ENCODE peak calls at places on chromosomes 13 and 19, in nine cellular contexts. M is IMR-90, Y is fibroblast of mammary gland, E is lower lobe of right lung, X is mesenteric fat pad, T is left lung, R is EL, I is cardiac fibroblast, D is ELR. F is an unnamed sample.

GRCh38 chr13:74110053-74110452 is 24.2 kb downstream of the KLF12 start:
- DNase-seq in X (no peak), E (no peak), M (no peak), T (no peak), I (no peak), R (no peak), Y (no peak), D (no peak), F (no peak)

GRCh38 chr19:19860756-19861390 is 4.8 kb upstream of the ZNF253 start:
- DNase-seq in D (no peak), I (no peak), E (no peak), R (no peak), T (no peak), Y (no peak), X (no peak), M (no peak), F (peak)

GRCh38 chr13:111337206-111337605 is 16.8 kb downstream of the TEX29 start:
- DNase-seq in Y (peak), I (peak), X (no peak), D (peak), T (no peak), E (no peak), R (peak), M (peak), F (peak)

GRCh38 chr13:111344471-111345191 is 24.2 kb downstream of the TEX29 start:
- DNase-seq in X (no peak), Y (peak), E (peak), M (peak), T (peak), I (peak), D (peak), R (peak), F (peak)

GRCh38 chr13:57633141-57633949 is 1.8 kb downstream of the PCDH17 start:
- DNase-seq in X (peak), T (peak), Y (no peak), E (peak), R (no peak), I (no peak), M (no peak), D (no peak), F (no peak)

GRCh38 chr19:54337858-54338230 is 1.1 kb downstream of the LILRA4 start:
- DNase-seq in R (no peak), X (peak), T (no peak), D (no peak), I (no peak), M (no peak), Y (no peak), E (no peak), F (no peak)

GRCh38 chr13:91946498-91947070 is 548.2 kb downstream of the GPC5 start:
- DNase-seq in D (peak), X (no peak), E (no peak), T (no peak), Y (no peak), R (no peak), I (peak), M (peak), F (peak)

GRCh38 chr19:55472463-55472862 is 4.0 kb upstream of the ZNF628 start:
- DNase-seq in R (peak), T (no peak), Y (peak), I (peak), X (no peak), M (peak), E (no peak), D (peak), F (peak)

GRCh38 chr19:51546650-51547396 is 15.4 kb upstream of the SIGLEC6 start:
- DNase-seq in R (peak), Y (no peak), I (peak), E (no peak), X (no peak), D (peak), M (peak), T (no peak), F (no peak)

GRCh38 chr13:48159436-48160225 is 64.7 kb upstream of the MED4 start:
- DNase-seq in I (no peak), R (peak), M (no peak), X (no peak), E (no peak), T (no peak), Y (peak), D (peak), F (peak)

GRCh38 chr13:101757446-101758039 is 305.1 kb downstream of the ITGBL1 start:
- DNase-seq in Y (peak), R (peak), X (no peak), T (no peak), I (peak), D (peak), E (no peak), M (peak), F (peak)

GRCh38 chr13:76980075-76980718 is 11.7 kb upstream of the CLN5 start:
- DNase-seq in R (peak), E (peak), D (peak), Y (peak), T (peak), M (peak), I (peak), X (peak), F (peak)

GRCh38 chr13:108249150-108249549 is 20.4 kb upstream of the TNFSF13B start:
- DNase-seq in E (no peak), Y (no peak), M (no peak), R (no peak), T (no peak), D (no peak), I (no peak), X (no peak), F (no peak)

GRCh38 chr19:4345656-4346383 is 2.5 kb downstream of the MPND start:
- DNase-seq in D (no peak), T (no peak), Y (no peak), I (no peak), R (no peak), X (no peak), E (no peak), M (no peak), F (no peak)

GRCh38 chr13:73365240-73365639 is 306.4 kb downstream of the KLF5 start:
- DNase-seq in E (no peak), X (no peak), T (no peak), M (no peak), I (no peak), D (no peak), R (no peak), Y (no peak), F (no peak)

GRCh38 chr13:112252744-112253590 is 123.2 kb upstream of the SPACA7 start:
- DNase-seq in X (peak), M (no peak), T (no peak), Y (no peak), D (no peak), R (no peak), I (no peak), E (no peak), F (no peak)

GRCh38 chr19:14059093-14059480 is 2.8 kb downstream of the PALM3 start:
- DNase-seq in E (no peak), Y (no peak), R (no peak), T (no peak), D (peak), I (no peak), M (no peak), X (no peak), F (no peak)

GRCh38 chr19:54389556-54389955 is 24.8 kb upstream of the LAIR1 start:
- DNase-seq in E (no peak), I (no peak), X (no peak), Y (no peak), T (no peak), R (no peak), D (no peak), M (no peak), F (no peak)

GRCh38 chr13:44051923-44052322 is 172.2 kb downstream of the LACC1 start:
- DNase-seq in E (no peak), T (no peak), X (no peak), Y (no peak), I (peak), D (peak), M (peak), R (peak), F (no peak)

GRCh38 chr13:100800283-100800875 is 125.8 kb upstream of the TMTC4 start:
- DNase-seq in T (no peak), E (no peak), M (no peak), Y (no peak), I (no peak), D (no peak), X (no peak), R (no peak), F (no peak)

GRCh38 chr19:15378529-15379082 is 981 bp downstream of the AKAP8 start:
- DNase-seq in X (no peak), M (peak), D (peak), Y (peak), E (peak), R (peak), I (peak), T (peak), F (peak)

GRCh38 chr13:50203256-50204083 is 188.2 kb downstream of the KCNRG start:
- DNase-seq in E (no peak), I (no peak), D (no peak), Y (no peak), R (no peak), T (no peak), X (no peak), M (no peak), F (no peak)

GRCh38 chr19:34508540-34508939 is 27.0 kb downstream of the WTIP start:
- DNase-seq in Y (no peak), I (no peak), E (no peak), M (no peak), R (peak), D (peak), X (no peak), T (no peak), F (no peak)

GRCh38 chr19:40585677-40586422 is 9.2 kb downstream of the SHKBP1 start:
- DNase-seq in M (peak), R (peak), I (peak), X (no peak), D (peak), E (no peak), T (peak), Y (peak), F (peak)

GRCh38 chr13:29569253-29570057 is 26.0 kb downstream of the SLC7A1 start:
- DNase-seq in Y (no peak), M (no peak), R (no peak), D (no peak), X (no peak), T (no peak), I (no peak), E (no peak), F (no peak)

GRCh38 chr19:7779631-7780486 is 16.8 kb downstream of the CLEC4M start:
- DNase-seq in E (no peak), M (no peak), I (no peak), Y (no peak), T (no peak), X (peak), D (no peak), R (no peak), F (no peak)

GRCh38 chr13:112330479-112331407 is 45.4 kb upstream of the SPACA7 start:
- DNase-seq in I (no peak), M (no peak), T (no peak), X (peak), Y (no peak), R (no peak), D (no peak), E (no peak), F (no peak)

GRCh38 chr13:98738213-98738612 is 14.3 kb downstream of the SLC15A1 start:
- DNase-seq in Y (no peak), E (no peak), T (no peak), I (no peak), D (no peak), M (no peak), R (no peak), X (no peak), F (no peak)

GRCh38 chr13:94886191-94886590 is 173.8 kb upstream of the SOX21 start:
- DNase-seq in T (no peak), M (no peak), R (peak), Y (peak), E (no peak), I (peak), X (no peak), D (peak), F (no peak)

GRCh38 chr13:36131215-36131930 is at the start of gene DCLK1:
- DNase-seq in X (no peak), R (peak), I (peak), M (no peak), Y (peak), E (peak), T (peak), D (peak), F (peak)

GRCh38 chr13:110231348-110232047 is 75.5 kb downstream of the COL4A1 start:
- DNase-seq in R (no peak), Y (no peak), I (no peak), X (no peak), T (no peak), M (no peak), D (no peak), E (no peak), F (peak)

GRCh38 chr13:24541127-24541475 is 28.5 kb upstream of the PARP4 start:
- DNase-seq in Y (no peak), T (no peak), M (no peak), R (no peak), I (no peak), D (no peak), X (no peak), E (no peak), F (no peak)

GRCh38 chr19:46296722-46297431 is at the start of gene HIF3A:
- DNase-seq in I (peak), R (peak), T (peak), X (no peak), Y (peak), M (no peak), E (peak), D (no peak), F (no peak)

GRCh38 chr19:50330365-50331078 is 1.3 kb upstream of the KCNC3 start:
- DNase-seq in T (peak), D (peak), I (peak), M (peak), X (no peak), Y (peak), E (peak), R (peak), F (no peak)

GRCh38 chr13:91804724-91805123 is 406.3 kb downstream of the GPC5 start:
- DNase-seq in X (no peak), E (no peak), R (no peak), T (no peak), I (no peak), M (no peak), D (no peak), Y (no peak), F (no peak)

GRCh38 chr13:43546260-43546659 is 240.5 kb downstream of the ENOX1 start:
- DNase-seq in R (peak), M (no peak), E (no peak), D (no peak), I (peak), X (no peak), T (no peak), Y (peak), F (no peak)

GRCh38 chr19:1064661-1065605 is 2.0 kb upstream of the ARHGAP45 start:
- DNase-seq in Y (peak), T (peak), I (peak), M (peak), R (peak), E (peak), X (no peak), D (peak), F (peak)

GRCh38 chr13:51608857-51609406 is 24.7 kb downstream of the WDFY2 start:
- DNase-seq in D (no peak), Y (no peak), I (no peak), E (no peak), X (no peak), R (no peak), T (no peak), M (no peak), F (no peak)

F was measured in epithelial cell of esophagus.